ENCODE peak calls at places on chromosomes 4 and X, in ten cellular contexts. Y is PC-3; J is heart left ventricle; H is neural progenitor cell; S is uterus; Z is IMR-90; Q is CD8-positive, alpha-beta memory T cell; P is right lobe of liver; L is transverse colon; A is Peyer's patch. U is an unnamed sample.
A peak's percentile ranks its signal among the peaks of the same experiment; 100 is the strongest.

GRCh38 chrX:69314436-69315348 is 149.4 kb upstream of the PJA1 start:
- DNase-seq in Y (no peak), J (no peak), H (peak; percentile 28), S (no peak), Z (no peak), Q (no peak), P (no peak), L (no peak), A (no peak), U (no peak)

GRCh38 chrX:29470029-29470428 is 745.3 kb upstream of the MAGEB2 start:
- DNase-seq in Y (no peak), J (no peak), H (no peak), S (no peak), Z (peak; percentile 76), Q (no peak), P (no peak), L (no peak), A (no peak), U (no peak)

GRCh38 chr4:15100994-15101695 is 98.9 kb downstream of the CPEB2 start:
- DNase-seq in Y (peak; percentile 10), J (no peak), H (no peak), S (no peak), Z (peak; percentile 29), Q (no peak), P (peak; percentile 49), L (no peak), A (no peak), U (no peak)

GRCh38 chrX:11757729-11758399 is at the start of gene MSL3:
- DNase-seq in Y (peak; percentile 50), J (peak; percentile 64), H (peak; percentile 81), S (no peak), Z (peak; percentile 61), Q (no peak), P (peak; percentile 69), L (peak; percentile 63), A (peak; percentile 71), U (peak; percentile 57)

GRCh38 chr4:111937368-111937767 is 207.9 kb upstream of the FAM241A start:
- DNase-seq in Y (peak; percentile 43), J (no peak), H (peak; percentile 13), S (no peak), Z (peak; percentile 2), Q (no peak), P (no peak), L (no peak), A (no peak), U (no peak)

GRCh38 chrX:129523076-129524055 is at the start of gene SMARCA1:
- DNase-seq in Y (peak; percentile 12), J (peak; percentile 56), H (peak; percentile 76), S (peak; percentile 60), Z (peak; percentile 63), Q (no peak), P (peak; percentile 63), L (peak; percentile 17), A (peak; percentile 46), U (peak; percentile 37)

GRCh38 chr4:153758688-153759406 is 977 bp downstream of the RNF175 start:
- DNase-seq in Y (no peak), J (no peak), H (no peak), S (no peak), Z (no peak), Q (no peak), P (no peak), L (no peak), A (no peak), U (no peak)

GRCh38 chr4:87848622-87849351 is 16.0 kb downstream of the MEPE start:
- DNase-seq in Y (peak; percentile 55), J (peak; percentile 51), H (peak; percentile 71), S (peak; percentile 66), Z (peak; percentile 56), Q (peak; percentile 22), P (peak; percentile 56), L (peak; percentile 29), A (no peak), U (peak; percentile 72)

GRCh38 chr4:53671757-53672156 is 80.5 kb upstream of the LNX1 start:
- DNase-seq in Y (no peak), J (no peak), H (no peak), S (no peak), Z (no peak), Q (no peak), P (peak; percentile 77), L (no peak), A (no peak), U (peak; percentile 81)

GRCh38 chr4:112127736-112128322 is 17.4 kb upstream of the FAM241A start:
- DNase-seq in Y (peak; percentile 59), J (no peak), H (no peak), S (no peak), Z (peak; percentile 55), Q (no peak), P (no peak), L (no peak), A (no peak), U (no peak)

GRCh38 chr4:168558587-168558986 is 61.7 kb downstream of the PALLD start:
- DNase-seq in Y (peak; percentile 78), J (no peak), H (no peak), S (no peak), Z (peak; percentile 60), Q (no peak), P (no peak), L (no peak), A (no peak), U (no peak)

GRCh38 chr4:168564024-168564423 is 67.2 kb downstream of the PALLD start:
- DNase-seq in Y (no peak), J (no peak), H (no peak), S (no peak), Z (no peak), Q (no peak), P (no peak), L (no peak), A (no peak), U (no peak)

GRCh38 chr4:168560835-168561210 is 64.0 kb downstream of the PALLD start:
- DNase-seq in Y (peak; percentile 5), J (no peak), H (no peak), S (no peak), Z (no peak), Q (no peak), P (no peak), L (no peak), A (no peak), U (no peak)

GRCh38 chr4:168560184-168560834 is 63.5 kb downstream of the PALLD start:
- DNase-seq in Y (peak; percentile 75), J (no peak), H (no peak), S (no peak), Z (peak; percentile 70), Q (no peak), P (no peak), L (no peak), A (no peak), U (peak; percentile 23)

DNA sequence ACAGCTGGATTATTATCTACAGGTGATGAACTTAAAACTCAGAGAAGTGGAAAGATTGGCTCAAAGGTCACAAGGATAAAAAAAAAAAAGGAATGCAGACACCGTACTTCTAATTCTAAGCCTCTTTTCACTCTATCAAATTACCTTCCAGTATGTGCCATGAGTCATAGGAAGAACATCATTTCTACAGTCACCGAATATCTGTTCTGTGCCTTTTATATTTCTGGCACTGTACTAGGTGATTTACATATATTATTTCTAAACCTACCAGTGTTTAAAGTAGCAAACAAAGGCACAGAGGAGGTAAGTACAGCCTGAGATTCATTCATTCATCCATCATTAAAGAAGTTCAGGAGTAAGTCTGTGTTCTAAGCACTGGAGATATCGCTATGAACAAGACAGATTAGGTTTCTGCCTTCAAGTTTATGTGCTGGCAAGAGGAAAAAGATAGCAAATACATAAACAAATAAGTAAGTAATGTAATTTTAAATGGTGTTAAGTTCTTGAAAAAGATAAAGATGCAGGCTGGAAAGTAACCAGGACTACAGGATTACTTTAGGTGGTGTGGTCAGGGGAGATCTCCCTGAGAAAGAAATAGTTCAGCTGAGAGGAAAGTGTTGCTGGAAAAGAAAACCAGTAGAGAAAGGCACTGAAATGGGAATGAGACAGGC is 65.3 kb downstream of the PALLD start:
- DNase-seq in Y (peak; percentile 70), J (no peak), H (no peak), S (no peak), Z (peak; percentile 64), Q (no peak), P (no peak), L (no peak), A (no peak), U (no peak)
- H3K4me3 ChIP-seq in Y (no peak overlapping the region), J (no peak overlapping the region), H (no peak overlapping the region), S (no peak overlapping the region), Z (no peak overlapping the region), Q (no peak overlapping the region), P (no peak overlapping the region), L (no peak overlapping the region), A (no peak overlapping the region), U (no peak overlapping the region)

DNA sequence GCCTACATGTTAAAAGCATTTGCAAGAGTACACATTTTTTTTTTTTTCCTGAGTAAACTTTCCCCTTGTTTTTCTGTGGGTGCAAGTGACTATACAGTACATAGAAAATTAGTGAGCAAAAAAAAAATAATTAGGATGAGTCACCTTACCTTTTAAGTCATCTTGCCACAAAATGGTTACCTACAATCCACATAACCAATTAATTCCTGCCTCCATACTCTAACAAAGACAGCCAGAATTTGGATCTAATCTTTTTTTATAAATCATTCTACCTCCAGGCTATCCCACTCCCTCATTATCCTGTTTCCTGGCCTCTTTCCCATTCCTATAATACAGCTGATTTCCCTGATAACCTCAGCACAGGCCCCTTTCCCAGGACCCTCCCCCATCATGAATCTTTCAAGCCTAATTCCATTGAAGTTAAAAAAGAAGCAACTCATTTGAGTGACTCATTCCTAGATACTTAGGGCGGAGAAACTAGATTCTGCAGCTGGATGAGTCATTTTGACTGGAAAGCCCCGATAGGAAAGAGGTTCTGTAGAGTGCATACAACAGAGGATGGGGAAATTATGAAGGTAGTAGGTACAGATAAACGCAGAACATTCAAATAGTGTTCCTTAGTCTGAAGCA is 128.2 kb downstream of the C4orf51 start:
- DNase-seq in Y (peak; percentile 98), J (no peak), H (no peak), S (peak; percentile 30), Z (peak; percentile 98), Q (no peak), P (no peak), L (no peak), A (no peak), U (no peak)
- H3K4me1 ChIP-seq in Y (peaks cover 48% of the 10 kb centered on the region), J (peaks cover 25% of the 10 kb centered on the region), H (no peaks in the 10 kb centered on the region), S (peaks cover 6% of the 10 kb centered on the region), Z (peaks cover 8% of the 10 kb centered on the region), Q (no peaks in the 10 kb centered on the region), P (peaks cover 26% of the 10 kb centered on the region), L (no peaks in the 10 kb centered on the region), A (peaks cover 6% of the 10 kb centered on the region), U (peaks cover 6% of the 10 kb centered on the region)

GRCh38 chr4:12084690-12085089 is 656.0 kb upstream of the HS3ST1 start:
- DNase-seq in Y (no peak), J (no peak), H (no peak), S (no peak), Z (no peak), Q (no peak), P (no peak), L (no peak), A (no peak), U (no peak)
- H3K27ac ChIP-seq in Y (no peak overlapping the region), J (no peak overlapping the region), H (no peak overlapping the region), S (no peak overlapping the region), Z (no peak overlapping the region), Q (no peak overlapping the region), P (no peak overlapping the region), L (no peak overlapping the region), A (no peak overlapping the region), U (no peak overlapping the region)

DNA sequence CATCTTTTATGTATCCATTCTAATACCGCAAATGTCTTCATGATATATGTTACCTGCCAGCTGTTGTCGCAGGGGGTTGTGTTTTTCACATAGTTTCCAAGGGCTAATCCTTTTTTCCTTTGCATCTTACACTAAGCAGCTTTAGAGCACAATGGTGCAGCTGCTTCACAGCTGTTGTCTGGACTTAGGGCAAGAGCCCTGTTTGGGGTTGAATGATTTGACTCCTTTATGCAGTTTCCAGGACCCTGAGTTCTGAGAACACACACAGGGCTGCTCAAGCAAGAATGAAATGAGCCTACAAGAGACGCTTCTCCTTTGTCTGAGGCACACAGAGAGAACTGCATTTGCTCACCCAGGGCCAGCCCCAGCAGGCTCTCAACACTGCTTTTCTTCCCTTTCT is 20.2 kb downstream of the CCNG2 start:
- DNase-seq in Y (no peak), J (no peak), H (peak; percentile 97), S (no peak), Z (no peak), Q (no peak), P (no peak), L (no peak), A (no peak), U (no peak)
- H3K4me3 ChIP-seq in Y (no peak overlapping the region), J (no peak overlapping the region), H (peak overlapping the region; percentile 32), S (no peak overlapping the region), Z (no peak overlapping the region), Q (no peak overlapping the region), P (no peak overlapping the region), L (no peak overlapping the region), A (no peak overlapping the region), U (no peak overlapping the region)